ENCODE peak calls at places on chromosome 3, in four cellular contexts. S is ascending aorta, U is stomach, A is fibroblast of lung. H is an unnamed sample.

GRCh38 chr3:127209840-127210653 is 17.1 kb downstream of the PRR23E start:
- DNase-seq in S (no peak), U (peak; percentile 16), A (no peak), H (no peak)

GRCh38 chr3:169328471-169328870 is 335.0 kb downstream of the MECOM start:
- DNase-seq in A (no peak), U (no peak), S (no peak), H (no peak)

GRCh38 chr3:39180546-39181346 is 11.6 kb downstream of the XIRP1 start:
- DNase-seq in A (peak; percentile 77), U (peak; percentile 97), S (peak; percentile 97), H (peak; percentile 68)

GRCh38 chr3:40172560-40172959 is 136.9 kb upstream of the EIF1B start:
- DNase-seq in S (no peak), A (no peak), U (no peak), H (no peak)

GRCh38 chr3:8596706-8597514 is 47.7 kb downstream of the SSUH2 start:
- DNase-seq in A (no peak), S (no peak), U (no peak), H (no peak)

GRCh38 chr3:136008732-136009456 is 43.4 kb downstream of the PPP2R3A start:
- DNase-seq in U (no peak), A (peak; percentile 23), S (no peak), H (no peak)

GRCh38 chr3:141894524-141895176 is 18.2 kb downstream of the ATP1B3 start:
- DNase-seq in U (no peak), S (no peak), A (peak; percentile 75), H (no peak)

GRCh38 chr3:193560870-193561269 is 6.2 kb upstream of the ATP13A4 start:
- DNase-seq in U (peak; percentile 59), S (no peak), A (no peak), H (no peak)

GRCh38 chr3:108093021-108093420 is 2.2 kb upstream of the CD47 start:
- DNase-seq in S (no peak), A (no peak), U (no peak), H (no peak)

GRCh38 chr3:96619475-96619874 is 194.9 kb upstream of the EPHA6 start:
- DNase-seq in S (no peak), A (no peak), U (no peak), H (no peak)

GRCh38 chr3:129382366-129382765 is 46.1 kb downstream of the EFCAB12 start:
- DNase-seq in A (no peak), U (no peak), S (no peak), H (no peak)

GRCh38 chr3:151439652-151440125 is 21.2 kb downstream of the IGSF10 start:
- DNase-seq in U (no peak), A (peak; percentile 60), S (no peak), H (peak; percentile 38)

GRCh38 chr3:155554777-155555445 is 190.0 kb downstream of the PLCH1 start:
- DNase-seq in S (no peak), A (no peak), U (no peak), H (no peak)

GRCh38 chr3:13217736-13218540 is 144.7 kb upstream of the IQSEC1 start:
- DNase-seq in S (no peak), A (peak; percentile 86), U (no peak), H (no peak)

GRCh38 chr3:69367586-69367985 is 18.3 kb downstream of the FRMD4B start:
- DNase-seq in S (no peak), U (no peak), A (no peak), H (no peak)

GRCh38 chr3:178352300-178353021 is 183.8 kb upstream of the KCNMB2 start:
- DNase-seq in A (peak; percentile 90), S (no peak), U (no peak), H (no peak)

GRCh38 chr3:150871192-150871591 is 34.0 kb downstream of the MINDY4B start:
- DNase-seq in A (peak; percentile 40), S (no peak), U (no peak), H (no peak)

GRCh38 chr3:59341441-59341840 is 291.6 kb upstream of the CFAP20DC start:
- DNase-seq in S (no peak), U (no peak), A (no peak), H (no peak)

GRCh38 chr3:179688847-179689246 is 36.0 kb downstream of the USP13 start:
- DNase-seq in A (peak; percentile 59), S (no peak), U (no peak), H (peak; percentile 70)

GRCh38 chr3:4985330-4986174 is 6.3 kb downstream of the BHLHE40 start:
- DNase-seq in A (peak; percentile 91), S (peak; percentile 70), U (no peak), H (no peak)

GRCh38 chr3:4987374-4988296 is 8.4 kb downstream of the BHLHE40 start:
- DNase-seq in U (no peak), S (no peak), A (no peak), H (no peak)

GRCh38 chr3:4986175-4986610 is 7.0 kb downstream of the BHLHE40 start:
- DNase-seq in S (no peak), A (no peak), U (no peak), H (no peak)

GRCh38 chr3:4988815-4989648 is 9.8 kb downstream of the BHLHE40 start:
- DNase-seq in A (peak; percentile 48), U (no peak), S (peak; percentile 70), H (peak; percentile 74)

DNA sequence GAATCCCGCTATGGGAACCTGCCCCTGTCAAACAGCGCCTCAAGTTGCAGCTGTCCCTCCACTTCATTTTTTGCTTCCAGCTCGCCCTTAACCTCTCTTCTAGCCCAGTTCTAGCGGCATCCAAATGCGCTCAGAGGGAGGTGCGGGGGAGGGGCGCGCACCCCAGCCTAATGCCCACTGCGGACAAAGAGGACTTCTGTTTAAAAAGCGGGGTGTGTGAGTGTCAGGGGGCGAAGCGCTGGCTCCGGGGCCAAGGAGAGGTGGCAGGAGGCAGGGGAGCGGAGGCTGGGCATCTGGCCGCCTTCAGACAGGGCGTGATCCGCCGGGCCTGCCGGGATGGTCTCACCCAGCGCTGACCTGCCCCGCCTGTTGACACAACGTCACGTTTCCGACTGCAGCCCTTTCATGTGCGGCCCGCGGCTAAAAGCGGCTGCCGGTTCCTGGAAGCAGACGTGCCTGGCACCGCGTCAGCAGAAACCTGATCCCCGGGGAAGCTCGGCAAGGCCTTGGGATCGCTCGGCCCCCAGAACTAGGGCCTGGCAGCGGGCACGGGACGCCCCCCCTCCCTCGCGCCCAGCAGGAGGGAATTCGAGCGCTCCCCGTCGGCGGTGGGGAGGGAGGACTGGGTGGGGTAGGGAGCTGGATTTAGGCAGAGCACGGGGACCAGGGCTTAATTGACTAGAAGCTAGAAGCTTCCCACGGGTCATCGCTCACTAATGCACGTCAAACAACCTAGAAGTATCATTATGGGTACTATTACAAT is 7.6 kb downstream of the BHLHE40 start:
- DNase-seq in S (peak; percentile 99), U (peak; percentile 98), A (peak; percentile 99), H (peak; percentile 84)
- TF ChIP-seq CTCF in S (peak; percentile 22), U (no peak), A (no peak), H (peak; percentile 5)

GRCh38 chr3:101779047-101779807 is at the start of gene NXPE3:
- DNase-seq in U (peak; percentile 91), S (peak; percentile 97), A (peak; percentile 72), H (peak; percentile 53)

GRCh38 chr3:101781166-101781565 is 2.2 kb downstream of the NXPE3 start:
- DNase-seq in S (no peak), U (no peak), A (no peak), H (no peak)

GRCh38 chr3:101778385-101779046 is 495 bp upstream of the NXPE3 start:
- DNase-seq in U (no peak), A (no peak), S (no peak), H (no peak)

GRCh38 chr3:101779808-101780366 is 876 bp downstream of the NXPE3 start:
- DNase-seq in A (peak; percentile 10), S (no peak), U (no peak), H (peak; percentile 70)

GRCh38 chr3:101780661-101781060 is 1.6 kb downstream of the NXPE3 start:
- DNase-seq in U (no peak), A (peak; percentile 89), S (no peak), H (no peak)
- H3K4me3 ChIP-seq in U (peak overlapping the region; percentile 94), A (peak overlapping the region; percentile 74), S (peak overlapping the region; percentile 75), H (no peak overlapping the region)

GRCh38 chr3:21894459-21895083 is 143.6 kb upstream of the ZNF385D start:
- DNase-seq in U (no peak), S (no peak), A (peak; percentile 13), H (no peak)
- TF ChIP-seq CTCF in U (no peak), S (peak; percentile 75), A (peak; percentile 48), H (peak; percentile 62)

GRCh38 chr3:125061646-125062045 is 5.8 kb upstream of the HEG1 start:
- DNase-seq in A (no peak), S (no peak), U (no peak), H (no peak)
- H3K4me3 ChIP-seq in A (no peak overlapping the region), S (no peak overlapping the region), U (no peak overlapping the region), H (no peak overlapping the region)

DNA sequence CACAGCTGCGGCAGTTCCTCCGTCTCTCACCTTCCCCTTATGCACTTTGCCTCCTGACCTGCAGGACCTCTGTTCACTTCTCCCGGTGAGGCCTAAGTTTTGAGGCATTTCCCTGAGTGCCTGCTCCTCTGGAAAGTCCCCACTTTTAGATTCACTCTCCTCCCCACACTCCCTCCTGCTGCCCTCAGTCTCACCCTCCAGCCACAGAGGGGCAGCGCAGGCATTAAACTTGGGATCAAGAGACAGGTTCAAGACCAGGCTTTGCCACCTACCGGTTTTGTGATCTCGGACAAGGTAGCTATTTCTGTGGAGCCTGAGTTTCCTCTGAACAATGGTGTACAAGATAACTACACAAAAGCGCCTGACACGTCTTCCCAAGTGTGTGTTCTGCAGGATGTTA is 19.4 kb downstream of the SLC6A11 start:
- DNase-seq in S (no peak), A (no peak), U (no peak), H (no peak)
- TF ChIP-seq CTCF in S (no peak), A (no peak), U (no peak), H (no peak)

DNA sequence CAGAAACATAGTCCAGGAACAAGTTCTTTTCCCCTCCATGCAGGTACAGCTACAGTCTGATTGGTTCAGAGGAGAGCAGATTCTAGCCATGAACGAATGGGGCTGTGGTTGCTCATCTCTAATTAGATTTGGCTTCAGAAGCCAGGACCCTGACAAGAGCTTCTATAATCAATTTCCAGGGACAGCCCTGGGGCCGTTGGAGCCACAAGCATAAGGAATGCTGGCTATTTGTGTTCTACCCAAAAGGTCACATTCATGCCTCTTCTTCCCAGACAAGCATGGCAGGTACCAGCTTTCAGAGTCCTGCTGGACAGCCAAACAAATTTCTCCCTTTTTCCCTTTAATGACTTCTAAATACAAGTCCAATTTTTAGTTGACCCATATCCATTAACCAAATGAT is 215.5 kb upstream of the LRTM1 start:
- DNase-seq in U (no peak), S (no peak), A (peak; percentile 31), H (no peak)
- H3K4me3 ChIP-seq in U (no peak overlapping the region), S (no peak overlapping the region), A (no peak overlapping the region), H (no peak overlapping the region)